ENCODE peak calls at places on chromosomes 13 and 19, in six cellular contexts. R is endodermal cell, Y is upper lobe of right lung, W is cardiac muscle cell, S is tibial nerve, N is heart right ventricle. P is an unnamed sample.

GRCh38 chr19:33375760-33376159 is 2.3 kb downstream of the CEBPG start:
- DNase-seq in R (no peak), Y (no peak), W (peak; percentile 72), S (no peak), N (no peak), P (no peak)

GRCh38 chr13:75770164-75771145 is 134.3 kb downstream of the LMO7 start:
- DNase-seq in R (no peak), Y (no peak), W (no peak), S (no peak), N (no peak), P (no peak)

GRCh38 chr19:23283925-23284324 is 33.7 kb upstream of the ZNF724 start:
- DNase-seq in R (peak; percentile 90), Y (no peak), W (peak; percentile 27), S (peak; percentile 51), N (peak; percentile 29), P (no peak)

GRCh38 chr13:52463526-52463925 is 8.2 kb downstream of the CKAP2 start:
- DNase-seq in R (no peak), Y (no peak), W (no peak), S (no peak), N (no peak), P (no peak)

GRCh38 chr13:59823495-59823894 is 340.2 kb downstream of the DIAPH3 start:
- DNase-seq in R (no peak), Y (no peak), W (peak; percentile 46), S (no peak), N (no peak), P (no peak)

GRCh38 chr13:33257786-33258185 is 27.8 kb downstream of the STARD13 start:
- DNase-seq in R (no peak), Y (no peak), W (no peak), S (no peak), N (no peak), P (no peak)

GRCh38 chr13:49690990-49691886 is at the start of gene EBPL:
- DNase-seq in R (peak; percentile 99), Y (peak; percentile 98), W (peak; percentile 93), S (peak; percentile 94), N (peak; percentile 95), P (peak; percentile 77)

GRCh38 chr19:6227941-6228325 is 51.8 kb downstream of the MLLT1 start:
- DNase-seq in R (no peak), Y (no peak), W (no peak), S (no peak), N (no peak), P (no peak)

GRCh38 chr19:18992696-18993095 is 40.6 kb downstream of the SUGP2 start:
- DNase-seq in R (no peak), Y (no peak), W (no peak), S (no peak), N (no peak), P (no peak)

GRCh38 chr13:27918041-27918917 is 1.5 kb upstream of the PDX1 start:
- DNase-seq in R (peak; percentile 61), Y (no peak), W (no peak), S (no peak), N (no peak), P (no peak)

DNA sequence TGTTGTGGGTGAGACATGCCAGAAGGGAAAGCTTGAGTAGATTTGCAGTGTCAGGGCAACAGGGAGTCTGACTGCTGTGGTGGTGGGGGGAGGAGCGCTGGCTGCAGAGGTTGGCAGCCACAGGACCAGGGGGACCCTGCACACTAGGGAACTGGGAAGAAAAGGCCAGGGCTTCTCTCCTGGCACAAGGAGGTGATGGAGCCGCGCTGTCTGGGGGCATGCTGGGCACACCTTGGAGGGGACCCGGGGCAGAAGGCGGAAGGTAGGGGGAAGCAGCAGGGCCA is 13.9 kb upstream of the EPHX3 start:
- DNase-seq in R (no peak), Y (no peak), W (no peak), S (no peak), N (no peak), P (no peak)
- H3K4me1 ChIP-seq in R (no peaks in the 10 kb centered on the region), Y (peaks cover 39% of the 10 kb centered on the region), W (no peaks in the 10 kb centered on the region), S (peaks cover 14% of the 10 kb centered on the region), N (peaks cover 70% of the 10 kb centered on the region), P (peaks cover 84% of the 10 kb centered on the region)

GRCh38 chr13:95601906-95602305 is 42.6 kb downstream of the DZIP1 start:
- DNase-seq in R (no peak), Y (no peak), W (no peak), S (no peak), N (no peak), P (no peak)

GRCh38 chr13:95601216-95601615 is 43.3 kb downstream of the DZIP1 start:
- DNase-seq in R (no peak), Y (no peak), W (no peak), S (no peak), N (no peak), P (no peak)

GRCh38 chr13:95604534-95604915 is 40.0 kb downstream of the DZIP1 start:
- DNase-seq in R (no peak), Y (no peak), W (no peak), S (no peak), N (no peak), P (no peak)

GRCh38 chr13:95605426-95606125 is 38.9 kb downstream of the DZIP1 start:
- DNase-seq in R (no peak), Y (no peak), W (no peak), S (no peak), N (no peak), P (no peak)

DNA sequence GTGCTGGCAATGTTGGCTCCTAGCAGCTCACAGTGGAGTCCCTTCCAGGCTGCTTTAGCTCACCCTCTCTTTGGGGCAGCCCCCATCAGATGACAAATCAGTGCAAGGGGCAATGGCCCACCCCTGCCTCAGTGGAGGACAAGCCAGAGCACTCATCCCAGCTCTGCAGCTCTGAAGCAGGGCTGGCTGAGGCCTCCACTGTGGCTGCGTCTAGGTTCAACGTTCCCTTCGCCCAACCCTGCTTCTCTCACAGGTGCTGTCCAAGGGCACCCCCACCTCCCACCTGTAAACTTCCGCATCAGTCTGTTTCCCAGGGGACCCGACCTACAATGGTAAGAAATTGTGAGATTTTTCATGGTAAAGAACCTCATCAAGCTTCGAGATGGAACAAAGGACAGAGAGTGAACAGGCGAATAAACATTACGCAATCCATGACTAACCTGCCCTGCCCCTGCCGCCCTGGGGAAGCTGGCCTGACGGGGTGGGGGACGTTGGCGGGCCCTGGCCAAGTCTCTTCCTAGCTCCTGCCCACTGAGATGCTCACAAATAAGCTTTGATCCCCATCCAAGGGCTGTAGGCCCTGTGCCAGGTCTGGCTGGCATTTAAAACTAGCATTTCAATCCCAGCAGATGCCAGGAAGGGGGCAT is 40.5 kb downstream of the DZIP1 start:
- DNase-seq in R (no peak), Y (peak; percentile 70), W (peak; percentile 59), S (no peak), N (peak; percentile 17), P (no peak)
- H3K27ac ChIP-seq in R (no peak overlapping the region), Y (no peak overlapping the region), W (no peak overlapping the region), S (no peak overlapping the region), N (no peak overlapping the region), P (no peak overlapping the region)

GRCh38 chr19:10335149-10336053 is 2.1 kb upstream of the RAVER1 start:
- DNase-seq in R (peak; percentile 71), Y (no peak), W (no peak), S (no peak), N (peak; percentile 58), P (no peak)
- H3K36me3 ChIP-seq in R (peaks cover 3% of the 10 kb centered on the region), Y (peaks cover under 1% of the 10 kb centered on the region), W (no peaks in the 10 kb centered on the region), S (peaks cover 5% of the 10 kb centered on the region), N (peaks cover 4% of the 10 kb centered on the region), P (peaks cover 3% of the 10 kb centered on the region)

DNA sequence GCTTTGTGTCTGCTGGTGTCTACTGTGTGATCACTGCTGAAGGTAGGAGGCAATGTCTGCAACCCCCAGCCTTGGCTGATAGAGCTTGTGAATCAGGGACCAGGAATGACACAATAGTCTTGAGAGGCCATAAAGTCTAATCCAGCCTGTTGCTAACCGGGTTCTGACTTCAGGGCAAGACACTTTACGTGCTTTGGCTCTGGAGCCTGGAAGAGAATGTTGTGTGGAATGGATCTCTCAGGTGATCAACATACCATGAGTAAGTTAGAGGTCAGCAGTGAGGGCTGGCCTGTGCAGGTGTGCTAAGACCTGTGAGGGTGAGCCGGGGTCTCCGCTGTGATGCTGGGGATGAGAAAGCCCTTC is 5.6 kb downstream of the COL4A2 start:
- DNase-seq in R (peak; percentile 46), Y (no peak), W (peak; percentile 76), S (no peak), N (no peak), P (no peak)
- H3K4me1 ChIP-seq in R (peaks cover 44% of the 10 kb centered on the region), Y (peaks cover 31% of the 10 kb centered on the region), W (peaks cover 42% of the 10 kb centered on the region), S (no peaks in the 10 kb centered on the region), N (peaks cover 82% of the 10 kb centered on the region), P (peaks cover 77% of the 10 kb centered on the region)

GRCh38 chr13:39577833-39578232 is 25.2 kb downstream of the LHFPL6 start:
- DNase-seq in R (no peak), Y (no peak), W (no peak), S (peak; percentile 20), N (no peak), P (no peak)

GRCh38 chr13:39577203-39577602 is 25.8 kb downstream of the LHFPL6 start:
- DNase-seq in R (no peak), Y (no peak), W (no peak), S (no peak), N (no peak), P (no peak)

GRCh38 chr13:39581177-39581576 is 21.8 kb downstream of the LHFPL6 start:
- DNase-seq in R (no peak), Y (no peak), W (no peak), S (no peak), N (no peak), P (no peak)

GRCh38 chr13:39575641-39576238 is 27.3 kb downstream of the LHFPL6 start:
- DNase-seq in R (no peak), Y (no peak), W (peak; percentile 18), S (no peak), N (no peak), P (no peak)

DNA sequence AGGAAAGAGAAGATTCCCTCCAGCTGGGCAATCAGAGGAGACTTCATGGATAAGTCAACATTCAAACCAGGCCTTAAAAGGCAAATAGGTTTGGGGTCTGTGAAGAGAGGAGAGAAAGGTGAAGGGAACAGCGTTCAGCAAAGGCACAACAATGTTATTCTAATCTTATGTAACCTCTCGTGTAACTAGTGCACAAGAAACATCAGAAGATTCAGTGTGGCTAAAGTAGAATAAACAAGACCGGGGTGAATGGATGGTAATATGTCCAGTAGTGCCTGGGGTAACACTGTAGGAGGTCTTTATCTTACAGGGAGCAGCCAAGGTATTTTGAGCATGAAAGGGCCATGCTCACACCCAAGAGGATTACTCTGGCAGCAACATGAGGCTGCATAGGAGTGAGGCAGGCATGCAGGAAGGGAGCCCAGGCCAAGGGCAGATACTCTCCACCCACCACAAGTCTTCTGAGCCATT is 24.1 kb downstream of the LHFPL6 start:
- DNase-seq in R (no peak), Y (no peak), W (no peak), S (no peak), N (no peak), P (no peak)
- H3K27ac ChIP-seq in R (no peak overlapping the region), Y (no peak overlapping the region), W (no peak overlapping the region), S (no peak overlapping the region), N (no peak overlapping the region), P (no peak overlapping the region)

GRCh38 chr19:49795615-49796014 is 17.5 kb downstream of the FUZ start:
- DNase-seq in R (no peak), Y (no peak), W (no peak), S (no peak), N (no peak), P (no peak)
- H3K36me3 ChIP-seq in R (peaks cover 49% of the 10 kb centered on the region), Y (peaks cover 91% of the 10 kb centered on the region), W (peaks cover 39% of the 10 kb centered on the region), S (peaks cover 98% of the 10 kb centered on the region), N (peaks cover 94% of the 10 kb centered on the region), P (peaks cover 83% of the 10 kb centered on the region)

GRCh38 chr19:1241417-1242095 is at the start of gene ATP5F1D:
- DNase-seq in R (peak; percentile 97), Y (peak; percentile 98), W (peak; percentile 97), S (peak; percentile 86), N (peak; percentile 96), P (no peak)
- H3K4me1 ChIP-seq in R (peaks cover 5% of the 10 kb centered on the region), Y (peaks cover 56% of the 10 kb centered on the region), W (peaks cover 21% of the 10 kb centered on the region), S (peaks cover 5% of the 10 kb centered on the region), N (peaks cover 83% of the 10 kb centered on the region), P (peaks cover 56% of the 10 kb centered on the region)